ENCODE peak calls at places on chromosomes 1 and 21, in seven cellular contexts. One of them, this sample, is unnamed.

GRCh38 chr1:231240531-231240882 is 505 bp upstream of the GNPAT start:
- DNase-seq in EL: no peak
- DNase-seq in AG08396: peak
- DNase-seq in neural crest cell: no peak
- DNase-seq in D341Med: no peak
- DNase-seq in activated T-cell treated with anti-CD3 and anti-CD28 coated beads, Interleukin-2, amount 50 U/mL, for 1 hour: no peak
- DNase-seq in AG20443: peak
- DNase-seq in this sample: no peak

GRCh38 chr1:208243851-208244583 is at the start of gene PLXNA2:
- DNase-seq in EL: peak
- DNase-seq in AG08396: peak
- DNase-seq in neural crest cell: peak
- DNase-seq in D341Med: peak
- DNase-seq in activated T-cell treated with anti-CD3 and anti-CD28 coated beads, Interleukin-2, amount 50 U/mL, for 1 hour: peak
- DNase-seq in AG20443: peak
- DNase-seq in this sample: peak

GRCh38 chr1:24909388-24909898 is 20.6 kb downstream of the RUNX3 start:
- DNase-seq in EL: peak
- DNase-seq in AG08396: peak
- DNase-seq in neural crest cell: peak
- DNase-seq in D341Med: no peak
- DNase-seq in activated T-cell treated with anti-CD3 and anti-CD28 coated beads, Interleukin-2, amount 50 U/mL, for 1 hour: no peak
- DNase-seq in AG20443: peak
- DNase-seq in this sample: peak

GRCh38 chr1:202106340-202107284 is 16.1 kb upstream of the GPR37L1 start:
- DNase-seq in EL: peak
- DNase-seq in AG08396: no peak
- DNase-seq in neural crest cell: no peak
- DNase-seq in D341Med: no peak
- DNase-seq in activated T-cell treated with anti-CD3 and anti-CD28 coated beads, Interleukin-2, amount 50 U/mL, for 1 hour: no peak
- DNase-seq in AG20443: no peak
- DNase-seq in this sample: no peak

GRCh38 chr1:31739281-31739853 is 24.8 kb downstream of the ADGRB2 start:
- DNase-seq in EL: no peak
- DNase-seq in AG08396: no peak
- DNase-seq in neural crest cell: no peak
- DNase-seq in D341Med: no peak
- DNase-seq in activated T-cell treated with anti-CD3 and anti-CD28 coated beads, Interleukin-2, amount 50 U/mL, for 1 hour: peak
- DNase-seq in AG20443: no peak
- DNase-seq in this sample: no peak

GRCh38 chr1:16126160-16126559 is 29.7 kb downstream of the EPHA2 start:
- DNase-seq in EL: no peak
- DNase-seq in AG08396: no peak
- DNase-seq in neural crest cell: no peak
- DNase-seq in D341Med: no peak
- DNase-seq in activated T-cell treated with anti-CD3 and anti-CD28 coated beads, Interleukin-2, amount 50 U/mL, for 1 hour: no peak
- DNase-seq in AG20443: no peak
- DNase-seq in this sample: no peak

GRCh38 chr1:94852758-94853157 is 32.6 kb downstream of the SLC44A3 start:
- DNase-seq in EL: no peak
- DNase-seq in AG08396: no peak
- DNase-seq in neural crest cell: no peak
- DNase-seq in D341Med: no peak
- DNase-seq in activated T-cell treated with anti-CD3 and anti-CD28 coated beads, Interleukin-2, amount 50 U/mL, for 1 hour: no peak
- DNase-seq in AG20443: no peak
- DNase-seq in this sample: no peak

GRCh38 chr21:19326581-19327319 is 923.2 kb upstream of the TMPRSS15 start:
- DNase-seq in EL: no peak
- DNase-seq in AG08396: no peak
- DNase-seq in neural crest cell: no peak
- DNase-seq in D341Med: no peak
- DNase-seq in activated T-cell treated with anti-CD3 and anti-CD28 coated beads, Interleukin-2, amount 50 U/mL, for 1 hour: no peak
- DNase-seq in AG20443: no peak
- DNase-seq in this sample: no peak

GRCh38 chr1:42886800-42887199 is 40.4 kb downstream of the ZNF691 start:
- DNase-seq in EL: no peak
- DNase-seq in AG08396: no peak
- DNase-seq in neural crest cell: no peak
- DNase-seq in D341Med: no peak
- DNase-seq in activated T-cell treated with anti-CD3 and anti-CD28 coated beads, Interleukin-2, amount 50 U/mL, for 1 hour: no peak
- DNase-seq in AG20443: no peak
- DNase-seq in this sample: no peak

GRCh38 chr1:53367503-53368313 is 39.8 kb upstream of the LRP8 start:
- DNase-seq in EL: no peak
- DNase-seq in AG08396: no peak
- DNase-seq in neural crest cell: no peak
- DNase-seq in D341Med: peak
- DNase-seq in activated T-cell treated with anti-CD3 and anti-CD28 coated beads, Interleukin-2, amount 50 U/mL, for 1 hour: peak
- DNase-seq in AG20443: no peak
- DNase-seq in this sample: peak

GRCh38 chr1:63317007-63317813 is 5.2 kb upstream of the FOXD3 start:
- DNase-seq in EL: peak
- DNase-seq in AG08396: peak
- DNase-seq in neural crest cell: peak
- DNase-seq in D341Med: peak
- DNase-seq in activated T-cell treated with anti-CD3 and anti-CD28 coated beads, Interleukin-2, amount 50 U/mL, for 1 hour: peak
- DNase-seq in AG20443: peak
- DNase-seq in this sample: peak

This sample was measured in WERI-Rb-1.